ENCODE peak calls at places on chromosomes 7 and 10, in seven cellular contexts. I, Z, B, U, O, Y and A are unnamed samples.

GRCh38 chr10:88990528-88991160 is at the start of gene FAS:
- DNase-seq in Z (peak; percentile 71), I (peak; percentile 53), Y (no peak), U (peak; percentile 95), O (peak; percentile 57), B (peak; percentile 85), A (peak; percentile 72)

GRCh38 chr7:48074231-48074654 is 14.8 kb upstream of the UPP1 start:
- DNase-seq in Z (peak; percentile 71), Y (no peak), I (no peak), U (no peak), O (peak; percentile 32), B (no peak), A (peak; percentile 67)

GRCh38 chr7:154911411-154911810 is 91.5 kb downstream of the PAXIP1 start:
- DNase-seq in Z (no peak), U (peak; percentile 52), B (no peak), O (no peak), Y (no peak), I (no peak), A (no peak)

GRCh38 chr7:1275685-1276424 is 43.2 kb downstream of the UNCX start:
- DNase-seq in Y (no peak), I (no peak), B (no peak), O (no peak), U (peak; percentile 66), Z (no peak), A (no peak)

GRCh38 chr10:5814110-5815107 is 1.2 kb upstream of the GDI2 start:
- DNase-seq in U (no peak), O (peak; percentile 22), Y (no peak), Z (no peak), B (peak; percentile 31), I (no peak), A (no peak)

GRCh38 chr10:103111918-103112877 is 80.9 kb downstream of the NT5C2 start:
- DNase-seq in Z (no peak), I (no peak), O (no peak), Y (no peak), B (no peak), U (no peak), A (no peak)

GRCh38 chr10:123356799-123357198 is 202.6 kb downstream of the BUB3 start:
- DNase-seq in B (no peak), I (no peak), Y (no peak), U (no peak), O (no peak), Z (no peak), A (no peak)

GRCh38 chr7:82444220-82445049 is 858 bp upstream of the CACNA2D1 start:
- DNase-seq in Y (no peak), B (no peak), I (no peak), U (peak; percentile 75), Z (peak; percentile 55), O (no peak), A (no peak)

GRCh38 chr10:124093076-124093773 is at the start of gene CHST15:
- DNase-seq in Y (no peak), Z (peak; percentile 80), O (no peak), B (peak; percentile 77), U (peak; percentile 90), I (peak; percentile 63), A (peak; percentile 26)

GRCh38 chr10:77789861-77790260 is 136.7 kb downstream of the DLG5 start:
- DNase-seq in B (no peak), O (no peak), U (no peak), Y (no peak), I (no peak), Z (no peak), A (no peak)

GRCh38 chr10:17655009-17655408 is 11.1 kb downstream of the STAM start:
- DNase-seq in U (no peak), O (no peak), Y (no peak), Z (no peak), I (no peak), B (no peak), A (no peak)

GRCh38 chr10:5534051-5534821 is 9.5 kb downstream of the CALML3 start:
- DNase-seq in I (no peak), U (peak; percentile 33), B (peak; percentile 72), O (no peak), Z (no peak), Y (no peak), A (no peak)

GRCh38 chr7:157061979-157062378 is 51.5 kb upstream of the MNX1 start:
- DNase-seq in U (no peak), Y (no peak), Z (no peak), I (no peak), O (no peak), B (no peak), A (no peak)

GRCh38 chr7:104990983-104991382 is 23.0 kb upstream of the KMT2E start:
- DNase-seq in Z (no peak), O (no peak), B (no peak), U (no peak), I (no peak), Y (no peak), A (no peak)

GRCh38 chr7:81094952-81095351 is 176.1 kb upstream of the SEMA3C start:
- DNase-seq in Z (no peak), B (no peak), U (no peak), Y (no peak), O (no peak), I (no peak), A (no peak)

GRCh38 chr7:31311465-31312074 is 29.0 kb downstream of the NEUROD6 start:
- DNase-seq in I (no peak), Y (no peak), O (no peak), Z (no peak), U (no peak), B (no peak), A (no peak)

GRCh38 chr10:66852811-66853210 is 73.0 kb upstream of the LRRTM3 start:
- DNase-seq in U (no peak), Z (no peak), B (no peak), I (no peak), Y (no peak), O (no peak), A (no peak)

GRCh38 chr10:970311-971149 is 17.7 kb upstream of the GTPBP4 start:
- DNase-seq in Y (no peak), U (no peak), Z (peak; percentile 44), I (peak; percentile 32), B (peak; percentile 9), O (no peak), A (peak; percentile 26)

GRCh38 chr7:81608748-81609382 is 161.0 kb downstream of the HGF start:
- DNase-seq in Z (no peak), B (peak; percentile 65), O (peak; percentile 84), Y (no peak), I (no peak), U (no peak), A (no peak)

GRCh38 chr7:16528520-16528919 is 1.9 kb downstream of the LRRC72 start:
- DNase-seq in U (no peak), I (peak; percentile 38), O (peak; percentile 22), B (no peak), Y (no peak), Z (no peak), A (no peak)

GRCh38 chr10:5971886-5972285 is 5.5 kb downstream of the IL15RA start:
- DNase-seq in Y (no peak), O (no peak), I (no peak), B (peak; percentile 67), U (no peak), Z (no peak), A (no peak)

GRCh38 chr7:155811895-155812761 is at the start of gene SHH:
- DNase-seq in B (peak; percentile 28), O (peak; percentile 33), I (peak; percentile 26), Y (no peak), U (peak; percentile 75), Z (no peak), A (no peak)

GRCh38 chr10:72740526-72740925 is 48.6 kb downstream of the MCU start:
- DNase-seq in B (peak; percentile 32), I (peak; percentile 91), Y (no peak), U (no peak), O (peak; percentile 65), Z (peak; percentile 85), A (no peak)

GRCh38 chr7:151251328-151251925 is 2.9 kb upstream of the SMARCD3 start:
- DNase-seq in Z (no peak), B (peak; percentile 80), O (peak; percentile 66), U (peak; percentile 88), I (peak; percentile 24), Y (no peak), A (peak; percentile 30)

GRCh38 chr10:15320118-15320517 is 51.0 kb downstream of the FAM171A1 start:
- DNase-seq in O (no peak), Z (no peak), I (no peak), U (no peak), Y (no peak), B (no peak), A (no peak)
- TF ChIP-seq CTCF in O (no peak), Z (no peak), I (no peak), U (no peak), Y (no peak), B (no peak), A (no peak)

DNA sequence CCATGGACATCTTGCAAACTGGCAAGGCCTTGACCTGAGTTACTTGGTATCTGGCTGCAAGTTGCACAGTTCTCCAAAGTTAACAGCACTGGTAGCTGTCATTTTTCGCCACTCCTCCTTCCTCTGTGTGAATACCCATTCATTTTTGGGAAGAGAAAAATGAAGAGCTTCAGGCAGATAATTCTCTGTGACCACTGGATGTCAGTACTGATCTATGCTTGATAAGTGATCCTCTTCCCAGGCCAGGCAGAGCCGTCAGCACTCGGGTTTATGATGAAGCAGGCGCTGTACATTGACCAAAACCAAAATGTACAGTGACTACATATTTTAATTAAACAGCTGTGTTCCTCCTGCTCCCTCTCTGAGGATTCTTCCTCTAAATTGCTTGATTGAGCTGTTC is 55.9 kb upstream of the PDZD8 start:
- DNase-seq in I (no peak), O (no peak), U (no peak), Y (peak; percentile 17), B (no peak), Z (no peak), A (peak; percentile 54)
- TF ChIP-seq CTCF in I (no peak), O (no peak), U (no peak), Y (peak; percentile 54), B (no peak), Z (peak; percentile 34), A (peak; percentile 67)

GRCh38 chr10:132536964-132537712 is 449 bp upstream of the INPP5A start:
- DNase-seq in I (peak; percentile 99), O (peak; percentile 98), U (peak; percentile 100), B (peak; percentile 100), Z (peak; percentile 91), Y (peak; percentile 88), A (peak; percentile 98)
- TF ChIP-seq CTCF in I (no peak), O (peak; percentile 46), U (peak; percentile 15), B (peak; percentile 12), Z (no peak), Y (peak; percentile 34), A (peak; percentile 56)

DNA sequence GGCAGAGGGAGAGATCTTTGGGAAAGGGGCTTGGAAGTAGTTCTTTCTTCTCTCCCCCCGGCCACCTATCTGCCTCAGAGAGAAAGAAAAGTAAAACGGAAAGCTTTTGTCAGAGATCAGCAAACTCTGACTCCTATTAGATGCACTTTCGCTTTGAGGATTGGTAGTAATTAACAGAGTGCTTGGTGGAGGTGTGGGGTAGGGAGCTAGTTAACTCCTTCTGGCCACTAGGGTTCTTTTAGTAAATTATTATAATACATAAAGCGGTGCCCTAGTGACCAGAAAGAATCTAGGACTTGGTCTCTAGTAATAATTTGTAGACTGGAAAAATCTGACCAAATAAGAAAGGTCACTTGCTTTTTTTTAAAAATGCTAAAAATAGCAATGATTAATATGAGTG is 54.6 kb downstream of the CPVL start:
- DNase-seq in Z (no peak), I (no peak), B (peak; percentile 46), Y (no peak), U (no peak), O (no peak), A (no peak)
- TF ChIP-seq CTCF in Z (no peak), I (no peak), B (no peak), Y (no peak), U (no peak), O (no peak), A (no peak)

GRCh38 chr7:42272793-42273665 is 36.0 kb upstream of the GLI3 start:
- DNase-seq in B (peak; percentile 76), Y (no peak), U (no peak), Z (no peak), O (peak; percentile 59), I (no peak), A (peak; percentile 69)
- TF ChIP-seq CTCF in B (peak; percentile 68), Y (peak; percentile 46), U (no peak), Z (no peak), O (peak; percentile 43), I (no peak), A (peak; percentile 73)